ENCODE peak calls at places on chromosomes 11 and 22, in four cellular contexts. One of them, this sample, is unnamed.

GRCh38 chr11:82045748-82046457 is 687.8 kb downstream of the FAM181B start:
- DNase-seq in heart left ventricle: no peak
- DNase-seq in cardiac muscle cell: no peak
- DNase-seq in SJSA1: no peak
- DNase-seq in this sample: no peak

GRCh38 chr22:41613456-41613855 is 7.4 kb downstream of the DESI1 start:
- DNase-seq in SJSA1: no peak
- DNase-seq in heart left ventricle: no peak
- DNase-seq in cardiac muscle cell: no peak
- DNase-seq in this sample: no peak

GRCh38 chr22:35637943-35638342 is 10.3 kb upstream of the APOL6 start:
- DNase-seq in cardiac muscle cell: peak; percentile 24
- DNase-seq in heart left ventricle: no peak
- DNase-seq in SJSA1: peak; percentile 18
- DNase-seq in this sample: no peak

GRCh38 chr22:36339171-36340065 is 48.3 kb downstream of the MYH9 start:
- DNase-seq in cardiac muscle cell: peak; percentile 77
- DNase-seq in SJSA1: peak; percentile 64
- DNase-seq in heart left ventricle: no peak
- DNase-seq in this sample: no peak

GRCh38 chr11:57597971-57598830 is 716 bp downstream of the SERPING1 start:
- DNase-seq in heart left ventricle: peak; percentile 84
- DNase-seq in SJSA1: no peak
- DNase-seq in cardiac muscle cell: peak; percentile 88
- DNase-seq in this sample: no peak

GRCh38 chr11:103806130-103806900 is 230.1 kb upstream of the DDI1 start:
- DNase-seq in cardiac muscle cell: peak; percentile 87
- DNase-seq in SJSA1: peak; percentile 31
- DNase-seq in heart left ventricle: no peak
- DNase-seq in this sample: no peak

GRCh38 chr11:11640152-11640551 is 18.3 kb upstream of the GALNT18 start:
- DNase-seq in cardiac muscle cell: no peak
- DNase-seq in heart left ventricle: no peak
- DNase-seq in SJSA1: no peak
- DNase-seq in this sample: no peak

GRCh38 chr11:100730266-100730665 is 43.2 kb downstream of the ARHGAP42 start:
- DNase-seq in cardiac muscle cell: peak; percentile 66
- DNase-seq in SJSA1: no peak
- DNase-seq in heart left ventricle: no peak
- DNase-seq in this sample: no peak

GRCh38 chr11:23611726-23612125 is 751.5 kb upstream of the CCDC179 start:
- DNase-seq in SJSA1: no peak
- DNase-seq in cardiac muscle cell: no peak
- DNase-seq in heart left ventricle: no peak
- DNase-seq in this sample: no peak

GRCh38 chr22:22927888-22928665 is 40.5 kb downstream of the IGLL5 start:
- DNase-seq in heart left ventricle: no peak
- DNase-seq in cardiac muscle cell: peak; percentile 6
- DNase-seq in SJSA1: no peak
- DNase-seq in this sample: no peak
- H3K27ac ChIP-seq in heart left ventricle: no peak overlapping the region
- H3K27ac ChIP-seq in cardiac muscle cell: no peak overlapping the region
- H3K27ac ChIP-seq in SJSA1: peak overlapping the region; percentile 43
- H3K27ac ChIP-seq in this sample: no peak overlapping the region

GRCh38 chr11:113847111-113847510 is 28.3 kb downstream of the USP28 start:
- DNase-seq in heart left ventricle: no peak
- DNase-seq in cardiac muscle cell: no peak
- DNase-seq in SJSA1: no peak
- DNase-seq in this sample: no peak

GRCh38 chr11:113850188-113850587 is 25.2 kb downstream of the USP28 start:
- DNase-seq in cardiac muscle cell: no peak
- DNase-seq in heart left ventricle: no peak
- DNase-seq in SJSA1: no peak
- DNase-seq in this sample: no peak

GRCh38 chr11:113847580-113847979 is 27.8 kb downstream of the USP28 start:
- DNase-seq in SJSA1: no peak
- DNase-seq in heart left ventricle: no peak
- DNase-seq in cardiac muscle cell: no peak
- DNase-seq in this sample: no peak

DNA sequence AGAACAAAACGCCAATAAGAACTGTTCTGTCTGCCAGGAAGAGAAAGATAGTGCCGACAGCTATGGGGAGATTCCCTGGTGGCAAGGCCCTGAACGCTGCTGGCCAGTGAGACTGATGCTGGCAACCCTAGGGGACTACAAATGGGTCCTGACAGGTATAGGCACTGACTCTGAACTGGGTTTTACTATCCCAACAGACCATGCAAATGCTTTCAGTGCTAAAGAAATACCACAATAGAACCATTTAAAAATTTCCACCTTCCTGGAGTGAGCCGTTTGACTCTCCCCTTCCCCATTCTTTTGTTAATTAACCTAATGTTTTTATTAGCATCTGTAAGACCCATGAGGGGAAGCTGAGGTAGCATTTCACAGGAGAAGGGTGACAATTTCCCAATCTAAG is 25.7 kb downstream of the USP28 start:
- DNase-seq in heart left ventricle: no peak
- DNase-seq in SJSA1: no peak
- DNase-seq in cardiac muscle cell: no peak
- DNase-seq in this sample: no peak
- H3K4me1 ChIP-seq in heart left ventricle: no peaks in the 10 kb centered on the region
- H3K4me1 ChIP-seq in SJSA1: no peaks in the 10 kb centered on the region
- H3K4me1 ChIP-seq in cardiac muscle cell: peaks cover under 1% of the 10 kb centered on the region
- H3K4me1 ChIP-seq in this sample: no peaks in the 10 kb centered on the region

GRCh38 chr22:30204015-30204741 is 42.4 kb downstream of the LIF start:
- DNase-seq in SJSA1: no peak
- DNase-seq in heart left ventricle: no peak
- DNase-seq in cardiac muscle cell: no peak
- DNase-seq in this sample: no peak
- H3K27ac ChIP-seq in SJSA1: peak overlapping the region; percentile 97
- H3K27ac ChIP-seq in heart left ventricle: no peak overlapping the region
- H3K27ac ChIP-seq in cardiac muscle cell: no peak overlapping the region
- H3K27ac ChIP-seq in this sample: no peak overlapping the region

DNA sequence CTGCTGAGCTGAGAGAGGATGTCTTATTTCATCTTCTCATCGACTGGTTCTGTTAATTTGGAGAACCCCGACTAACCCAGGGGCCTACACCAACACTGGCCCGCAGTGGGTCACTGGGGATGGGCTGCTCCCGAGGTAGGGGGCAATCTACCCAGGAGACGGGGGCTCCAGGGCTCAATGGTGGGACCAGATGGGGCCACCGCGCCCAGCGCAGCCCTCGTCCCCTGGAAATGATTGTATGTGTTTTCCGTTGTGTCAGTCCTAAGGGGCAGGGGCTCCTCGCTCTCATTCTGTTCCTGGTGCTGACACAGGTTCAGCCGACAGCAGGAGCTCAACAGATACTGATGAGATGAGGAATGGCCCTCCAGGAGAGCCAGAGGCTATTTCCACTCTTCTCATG is 20.7 kb downstream of the A4GALT start:
- DNase-seq in cardiac muscle cell: no peak
- DNase-seq in SJSA1: no peak
- DNase-seq in heart left ventricle: no peak
- DNase-seq in this sample: no peak
- H3K4me1 ChIP-seq in cardiac muscle cell: peaks cover 34% of the 10 kb centered on the region
- H3K4me1 ChIP-seq in SJSA1: peaks cover 39% of the 10 kb centered on the region
- H3K4me1 ChIP-seq in heart left ventricle: peaks cover 69% of the 10 kb centered on the region
- H3K4me1 ChIP-seq in this sample: no peaks in the 10 kb centered on the region

DNA sequence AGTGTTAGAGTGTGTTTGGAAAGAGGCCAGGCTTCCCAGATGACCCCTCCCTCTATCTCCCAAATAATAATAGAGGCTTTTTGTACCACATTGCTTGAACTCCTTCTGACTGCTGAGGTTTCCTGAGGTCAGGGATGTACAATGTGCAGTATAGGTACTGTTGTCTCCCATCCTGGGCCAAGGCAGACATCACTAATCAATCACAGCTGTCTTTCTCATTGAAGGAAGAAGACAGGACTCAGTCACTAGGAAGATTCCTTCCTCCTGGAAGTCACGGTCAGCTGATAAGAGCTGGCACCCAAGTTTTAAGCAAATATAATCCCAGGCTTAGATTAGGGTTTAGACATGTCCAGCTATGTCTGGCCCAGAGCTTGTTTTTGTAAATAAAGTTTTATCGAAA is 454.9 kb downstream of the MIAT start:
- DNase-seq in cardiac muscle cell: no peak
- DNase-seq in heart left ventricle: no peak
- DNase-seq in SJSA1: no peak
- DNase-seq in this sample: no peak
- H3K27ac ChIP-seq in cardiac muscle cell: no peak overlapping the region
- H3K27ac ChIP-seq in heart left ventricle: no peak overlapping the region
- H3K27ac ChIP-seq in SJSA1: peak overlapping the region; percentile 83
- H3K27ac ChIP-seq in this sample: no peak overlapping the region